ENCODE peak calls at places on chromosome 11, in four cellular contexts. K is HCT116, J is HepG2, T is endothelial cell of umbilical vein. V is an unnamed sample.

GRCh38 chr11:27968461-27968860 is 139.5 kb downstream of the KIF18A start:
- DNase-seq in J (no peak), T (no peak), K (no peak), V (no peak)

GRCh38 chr11:30432177-30432576 is 109.3 kb downstream of the ARL14EP start:
- DNase-seq in J (no peak), T (no peak), K (no peak), V (no peak)

GRCh38 chr11:126090452-126090851 is 27.8 kb upstream of the CDON start:
- DNase-seq in J (no peak), K (no peak), T (no peak), V (no peak)

GRCh38 chr11:119538748-119539147 is 115.8 kb upstream of the THY1 start:
- DNase-seq in J (no peak), T (no peak), K (no peak), V (no peak)

GRCh38 chr11:71325418-71326327 is 73.3 kb upstream of the SHANK2 start:
- DNase-seq in K (no peak), J (no peak), T (no peak), V (no peak)

GRCh38 chr11:46363455-46363920 is 16.2 kb downstream of the DGKZ start:
- DNase-seq in T (peak), J (no peak), K (peak), V (no peak)

GRCh38 chr11:88315981-88316441 is 21.5 kb downstream of the CTSC start:
- DNase-seq in K (no peak), J (no peak), T (no peak), V (no peak)

GRCh38 chr11:46295312-46295995 is 18.0 kb downstream of the CREB3L1 start:
- DNase-seq in J (peak), K (no peak), T (peak), V (peak)

GRCh38 chr11:63920870-63921417 is 4.0 kb upstream of the RCOR2 start:
- DNase-seq in T (no peak), K (no peak), J (no peak), V (no peak)

GRCh38 chr11:116851631-116852030 is 14.2 kb upstream of the APOA1 start:
- DNase-seq in J (no peak), T (no peak), K (no peak), V (no peak)

DNA sequence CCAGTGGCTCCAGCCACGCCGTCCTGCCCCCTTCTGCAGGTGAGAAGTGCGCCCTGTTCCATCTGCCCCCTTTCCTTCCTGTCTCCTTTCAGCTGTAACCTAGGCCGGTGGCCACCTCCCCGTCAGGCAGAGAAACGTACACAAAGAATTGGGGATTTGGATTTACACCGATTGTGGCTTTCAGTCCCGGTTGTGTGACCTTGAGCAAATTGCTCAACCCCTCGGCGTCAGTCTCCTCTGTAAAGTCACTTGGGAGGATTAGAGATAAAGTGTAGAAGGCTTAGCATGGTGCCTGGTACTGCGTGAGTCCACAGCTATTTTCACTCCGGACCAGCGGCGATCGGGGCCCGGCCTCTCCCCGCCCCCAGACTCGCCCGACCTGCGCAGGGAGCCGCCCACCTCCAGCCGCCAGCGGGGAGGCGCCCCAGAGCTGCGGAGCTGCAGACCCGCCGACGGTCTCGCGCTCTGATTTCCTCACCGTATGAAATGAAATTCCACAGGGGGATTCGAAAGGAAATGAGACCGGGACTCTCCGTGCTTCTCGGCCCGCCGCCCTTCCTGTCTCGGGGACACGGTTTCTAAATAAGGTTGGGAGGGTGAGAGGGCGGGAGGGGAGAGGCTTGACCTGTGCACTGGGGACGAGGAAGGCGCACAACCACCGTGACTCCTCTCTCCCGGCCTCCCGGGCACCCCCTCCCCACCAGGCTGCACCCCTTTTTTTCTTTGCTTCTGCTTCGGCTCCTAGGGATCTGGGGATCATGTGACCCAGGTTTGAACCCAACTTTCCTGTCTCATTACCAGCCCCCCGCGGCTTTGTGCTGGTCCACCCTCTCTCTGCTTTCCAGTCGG is 703 bp upstream of the FZD4 start:
- DNase-seq in J (peak), K (peak), T (peak), V (peak)
- TF ChIP-seq POLR2A in J (peak), K (no peak), T (peak), V (peak)

DNA sequence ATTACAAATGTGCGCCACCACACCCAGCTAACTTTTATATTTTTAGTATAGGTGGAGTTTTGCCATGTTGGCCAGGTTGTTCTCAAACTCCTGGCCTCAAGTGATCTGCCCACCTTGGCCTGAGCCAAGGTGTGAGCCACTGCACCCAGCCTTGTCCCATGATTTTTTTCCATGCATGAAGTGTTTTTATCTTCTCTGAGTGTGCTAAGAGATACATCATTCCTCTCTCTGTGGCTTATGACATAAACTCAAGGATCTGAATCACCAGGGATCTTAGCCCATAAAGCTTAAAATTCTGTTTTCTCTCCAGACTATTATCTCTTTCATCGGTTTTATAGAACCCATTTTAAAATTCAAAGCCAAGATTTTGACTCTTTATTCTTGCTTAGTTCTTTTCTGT is 48.4 kb upstream of the C11orf58 start:
- DNase-seq in K (no peak), J (no peak), T (no peak), V (no peak)
- TF ChIP-seq POLR2AphosphoS5 in K (no peak), J (no peak), T (no peak), V (no peak)

DNA sequence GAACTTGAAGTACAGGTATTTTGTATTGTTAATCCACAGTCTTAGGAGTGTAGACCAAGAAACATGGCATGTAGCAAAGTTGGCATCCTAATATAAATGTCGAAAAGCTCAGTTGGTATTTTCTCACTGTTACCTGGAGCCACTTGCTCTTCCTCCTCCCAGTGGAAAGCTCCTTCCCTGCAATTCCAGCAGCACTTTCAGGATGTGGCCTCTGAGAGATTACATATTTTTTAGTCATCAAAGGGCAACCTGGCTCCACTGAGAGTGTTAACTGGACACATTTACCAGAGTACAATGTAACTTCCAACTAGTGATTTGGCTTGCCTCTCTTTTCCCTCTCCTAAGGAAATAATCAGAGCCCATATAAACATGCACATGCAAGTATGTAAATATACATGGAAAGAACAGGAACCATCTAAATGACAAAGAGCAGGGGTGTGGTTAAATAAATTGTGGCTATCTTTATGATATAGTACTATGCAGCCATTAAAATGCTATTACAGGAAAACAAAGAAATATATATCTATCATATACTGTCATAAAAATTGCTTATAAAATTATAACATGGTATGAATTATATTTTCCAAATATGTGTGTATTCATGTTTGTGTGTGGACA is 14.2 kb upstream of the EED start:
- DNase-seq in J (no peak), T (no peak), K (peak), V (no peak)
- TF ChIP-seq CTCF in J (no peak), T (no peak), K (peak), V (no peak)

DNA sequence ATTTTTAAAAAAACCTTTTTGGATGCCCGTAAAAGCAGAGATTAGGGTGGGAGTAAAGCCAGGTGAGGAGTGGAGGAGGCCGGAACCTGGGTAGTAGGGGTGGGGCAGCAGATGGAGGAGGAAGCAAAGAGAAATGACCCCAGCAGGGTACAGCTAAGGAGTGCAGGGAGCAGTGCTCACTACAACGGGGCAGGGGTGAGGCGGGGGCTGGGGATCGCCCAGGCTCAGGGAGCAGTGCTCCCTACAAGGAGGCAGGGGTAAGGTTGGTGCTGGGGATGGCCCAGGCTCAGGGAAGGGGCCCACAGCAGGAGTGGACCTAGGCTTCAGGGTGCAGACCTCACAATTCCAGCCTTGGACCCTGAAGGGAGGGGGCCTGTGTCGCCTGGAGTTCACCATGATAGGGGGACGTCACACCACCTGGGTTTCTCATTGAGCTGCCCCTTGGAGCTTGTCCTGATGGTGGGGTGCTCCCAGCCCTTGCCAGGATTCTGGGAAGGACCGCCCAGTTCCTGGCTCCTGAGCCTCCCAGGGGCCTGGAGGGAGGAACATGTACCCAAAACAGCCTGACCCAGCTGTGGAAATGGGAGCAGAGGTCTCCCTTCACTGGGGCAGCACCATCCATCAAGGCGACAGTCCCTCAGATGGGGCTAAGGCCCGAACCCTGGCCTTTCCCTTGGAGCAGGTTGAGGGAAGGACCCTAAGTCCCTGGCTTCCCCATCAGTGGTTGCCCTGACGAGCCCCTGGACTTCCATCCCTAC is 2.9 kb upstream of the PNPLA2 start:
- DNase-seq in K (no peak), J (no peak), T (no peak), V (no peak)
- TF ChIP-seq POLR2A in K (no peak), J (no peak), T (peak), V (no peak)

GRCh38 chr11:48063424-48063978 is 83.1 kb downstream of the PTPRJ start:
- DNase-seq in T (peak), K (peak), J (no peak), V (no peak)
- TF ChIP-seq POLR2AphosphoS5 in T (no peak), K (no peak), J (no peak), V (peak)

GRCh38 chr11:72823105-72823804 is 9.0 kb downstream of the ATG16L2 start:
- DNase-seq in J (no peak), T (no peak), K (no peak), V (no peak)

GRCh38 chr11:72820439-72821139 is 6.4 kb downstream of the ATG16L2 start:
- DNase-seq in J (no peak), K (no peak), T (no peak), V (no peak)

GRCh38 chr11:72824020-72824419 is 9.8 kb downstream of the ATG16L2 start:
- DNase-seq in T (no peak), J (no peak), K (no peak), V (no peak)

GRCh38 chr11:72821221-72821919 is 7.2 kb downstream of the ATG16L2 start:
- DNase-seq in T (no peak), J (no peak), K (no peak), V (peak)

DNA sequence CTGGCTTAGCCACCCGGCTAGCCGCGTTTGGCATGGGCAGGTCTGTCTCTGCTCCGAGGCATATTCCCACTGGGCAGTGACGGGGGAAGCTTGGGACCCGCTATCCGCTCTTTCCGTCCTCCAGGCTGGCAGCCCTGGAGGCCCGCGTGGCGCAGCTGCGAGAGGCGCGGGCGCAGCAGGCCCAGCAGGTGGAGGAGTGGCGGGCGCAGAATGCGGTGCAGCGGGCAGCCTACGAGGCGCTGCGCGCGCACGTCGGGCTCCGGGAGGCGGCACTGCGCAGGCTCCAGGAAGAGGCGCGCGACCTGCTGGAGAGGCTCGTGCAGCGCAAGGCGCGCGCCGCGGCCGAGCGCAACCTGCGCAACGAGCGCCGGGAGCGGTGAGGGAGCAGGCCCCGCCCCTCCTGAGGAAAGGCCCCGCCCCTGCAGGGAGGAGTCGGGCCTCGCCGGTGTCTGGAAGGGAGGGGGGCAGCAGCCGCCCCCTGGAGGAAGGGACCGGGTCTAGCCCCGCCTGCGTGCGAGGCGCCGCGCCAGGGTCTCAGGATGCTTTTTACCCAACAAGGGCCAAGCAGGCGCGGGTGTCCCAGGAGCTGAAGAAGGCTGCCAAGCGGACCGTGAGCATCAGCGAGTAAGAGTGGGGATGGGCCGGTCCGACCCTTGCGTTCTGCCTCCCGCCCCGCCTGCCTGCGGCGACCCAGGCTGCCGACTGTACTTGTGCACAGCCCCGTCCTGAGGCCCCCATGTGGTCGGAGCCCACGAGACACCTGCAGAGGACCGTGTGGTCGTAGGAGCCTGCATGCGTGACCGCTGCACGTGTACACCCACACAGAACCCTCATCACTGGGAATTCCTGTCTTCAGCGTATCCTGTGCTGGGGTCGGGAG is 7.9 kb downstream of the ATG16L2 start:
- DNase-seq in K (peak), J (peak), T (peak), V (peak)
- TF ChIP-seq CTCF in K (no peak), J (peak), T (peak), V (peak)